ENCODE peak calls at places on chromosome 5, in five cellular contexts. Q is stomach, Y is prostate gland, V is vagina, X is upper lobe of left lung. L is an unnamed sample.

GRCh38 chr5:125232779-125233230 is 486.4 kb upstream of the ZNF608 start:
- DNase-seq in Y (no peak), X (no peak), Q (no peak), V (no peak), L (no peak)

GRCh38 chr5:73748510-73749410 is 122.8 kb downstream of the ARHGEF28 start:
- DNase-seq in V (no peak), X (no peak), Q (no peak), Y (no peak), L (no peak)

GRCh38 chr5:147310059-147310704 is 75.4 kb downstream of the STK32A start:
- DNase-seq in Y (peak), Q (peak), X (peak), V (no peak), L (peak)

GRCh38 chr5:75640395-75640794 is 29.1 kb downstream of the ANKDD1B start:
- DNase-seq in X (no peak), V (no peak), Q (no peak), Y (no peak), L (no peak)

GRCh38 chr5:125835293-125836172 is 587.7 kb upstream of the GRAMD2B start:
- DNase-seq in Y (no peak), X (no peak), V (no peak), Q (peak), L (no peak)

GRCh38 chr5:10513501-10514442 is 50.1 kb upstream of the ANKRD33B start:
- DNase-seq in V (no peak), Y (no peak), Q (no peak), X (no peak), L (no peak)

GRCh38 chr5:125044491-125045282 is 298.2 kb upstream of the ZNF608 start:
- DNase-seq in V (no peak), Q (no peak), X (no peak), Y (no peak), L (no peak)

GRCh38 chr5:68071731-68072130 is 143.8 kb upstream of the PIK3R1 start:
- DNase-seq in X (no peak), Q (no peak), Y (no peak), V (no peak), L (no peak)

GRCh38 chr5:74328221-74328630 is 312.3 kb downstream of the ENC1 start:
- DNase-seq in Q (no peak), Y (peak), X (no peak), V (no peak), L (no peak)

GRCh38 chr5:140295414-140295813 is 7.5 kb downstream of the PFDN1 start:
- DNase-seq in Q (peak), V (no peak), X (no peak), Y (peak), L (peak)

GRCh38 chr5:31911291-31912265 is 262.5 kb downstream of the GOLPH3 start:
- DNase-seq in V (no peak), X (no peak), Y (no peak), Q (no peak), L (no peak)

GRCh38 chr5:163079618-163080017 is 357.8 kb upstream of the CCNG1 start:
- DNase-seq in X (no peak), Q (no peak), V (no peak), Y (no peak), L (peak)

GRCh38 chr5:1246711-1247431 is 21.7 kb downstream of the SLC6A18 start:
- DNase-seq in V (no peak), Y (no peak), X (peak), Q (peak), L (no peak)

GRCh38 chr5:13957032-13957645 is 12.7 kb upstream of the DNAH5 start:
- DNase-seq in V (no peak), X (no peak), Q (no peak), Y (peak), L (peak)

DNA sequence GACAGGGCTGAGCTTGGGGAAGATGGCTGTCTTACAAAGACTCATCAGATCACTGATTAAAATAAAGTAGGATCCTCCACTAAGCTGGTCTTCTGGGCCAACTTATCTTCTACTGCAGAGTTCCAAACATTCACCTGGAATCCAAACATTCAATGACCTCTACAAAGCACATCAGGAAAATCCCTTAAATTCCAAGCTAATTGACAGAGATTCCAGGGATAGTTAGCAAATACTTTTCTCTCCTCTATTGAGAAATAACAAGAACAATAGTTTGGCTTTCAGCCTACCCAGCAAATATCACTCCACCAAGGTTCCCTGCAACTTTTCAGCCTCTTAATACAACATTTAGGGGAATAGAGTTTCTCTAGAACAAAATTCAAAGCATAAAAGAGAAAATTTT is 140.6 kb upstream of the LIFR start:
- DNase-seq in Q (no peak), X (no peak), V (no peak), Y (no peak), L (no peak)
- H3K4me3 ChIP-seq in Q (no peak), X (no peak), V (no peak), Y (no peak), L (no peak)

DNA sequence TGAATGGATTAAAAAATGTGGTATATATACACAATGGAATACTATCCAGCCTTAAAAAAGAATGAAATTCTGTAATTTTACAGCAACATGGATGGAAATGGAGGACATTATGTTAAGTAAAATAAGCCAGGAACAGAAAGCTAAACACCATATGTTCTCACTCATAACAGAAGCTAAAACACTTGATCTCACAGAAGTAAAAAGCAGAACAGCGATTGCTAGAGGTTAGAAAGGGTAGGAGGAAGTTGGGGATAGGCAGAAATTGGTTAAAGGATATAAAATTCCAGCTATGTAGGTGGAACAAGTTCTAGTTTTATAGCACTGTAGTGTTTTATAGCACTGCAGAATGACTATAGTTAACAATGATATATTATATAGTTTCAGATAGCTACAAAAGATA is 15.8 kb downstream of the MARCHF3 start:
- DNase-seq in X (no peak), Q (no peak), Y (no peak), V (no peak), L (no peak)
- TF ChIP-seq POLR2AphosphoS5 in X (no peak), Q (no peak), Y (no peak), V (no peak), L (no peak)

DNA sequence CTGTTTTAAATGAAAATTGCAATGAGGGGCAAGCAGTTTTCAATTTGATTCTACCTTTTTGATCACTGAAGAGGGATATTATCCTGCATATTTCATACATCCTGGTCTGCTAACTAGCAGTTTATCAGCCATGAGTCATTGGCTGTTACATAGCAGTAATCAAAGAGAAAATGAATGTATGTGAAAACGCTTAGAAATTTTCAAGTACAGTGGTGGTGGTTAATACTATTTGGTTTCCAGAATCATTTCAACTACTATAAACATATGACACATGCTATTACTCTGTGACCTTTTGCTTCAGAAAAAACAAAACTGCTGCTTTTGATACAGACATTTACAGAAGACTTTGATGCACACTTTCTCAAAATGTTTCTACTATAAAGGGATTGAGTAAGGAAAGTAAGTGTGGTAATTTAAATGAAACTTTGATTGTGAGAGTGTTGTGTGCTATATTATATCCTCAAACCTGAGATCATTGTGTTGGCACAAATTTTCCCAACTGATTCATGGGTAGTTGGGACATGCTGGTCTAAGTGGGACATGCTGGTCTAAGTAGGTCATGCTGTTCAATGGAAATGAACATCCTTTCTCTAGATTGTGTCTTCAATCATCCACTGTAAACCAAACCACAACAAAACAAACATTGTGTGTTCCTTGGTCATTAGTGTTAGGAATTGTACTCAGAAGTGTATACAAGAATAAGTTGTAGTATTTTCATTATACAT is 5.1 kb downstream of the RNF14 start:
- DNase-seq in Q (no peak), V (no peak), X (no peak), Y (no peak), L (no peak)
- H3K4me3 ChIP-seq in Q (no peak), V (no peak), X (no peak), Y (no peak), L (no peak)

DNA sequence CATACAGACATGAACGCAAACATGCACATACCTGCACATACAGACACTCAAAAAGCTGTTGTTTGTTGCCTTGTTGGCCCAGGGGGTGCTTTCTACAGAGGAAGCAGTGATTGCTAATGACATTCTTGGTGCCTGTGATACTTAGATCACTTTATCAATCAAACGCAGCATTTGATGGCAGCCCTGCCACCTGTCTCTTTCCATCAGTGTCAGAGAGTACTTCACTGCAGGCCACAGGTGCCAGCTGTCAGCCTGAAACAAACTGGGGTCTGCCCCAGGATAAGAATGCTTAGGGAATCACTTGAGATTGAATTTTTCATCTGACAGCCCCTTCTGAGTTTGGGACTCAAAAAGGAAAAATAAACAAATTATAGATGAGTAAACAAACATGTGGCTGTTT is 388.9 kb upstream of the SGCD start:
- DNase-seq in Y (no peak), X (no peak), Q (no peak), V (no peak), L (no peak)
- TF ChIP-seq POLR2AphosphoS5 in Y (no peak), X (no peak), Q (no peak), V (no peak), L (no peak)

GRCh38 chr5:177475563-177476427 is 2.4 kb upstream of the DBN1 start:
- DNase-seq in Y (no peak), Q (no peak), X (no peak), V (no peak), L (no peak)

GRCh38 chr5:177472460-177473441 is 683 bp downstream of the DBN1 start:
- DNase-seq in V (no peak), Y (no peak), X (peak), Q (peak), L (no peak)

GRCh38 chr5:177473461-177473991 is at the start of gene DBN1:
- DNase-seq in V (no peak), Y (no peak), X (peak), Q (peak), L (no peak)

GRCh38 chr5:177474845-177475562 is 1.6 kb upstream of the DBN1 start:
- DNase-seq in Y (no peak), X (no peak), Q (no peak), V (no peak), L (no peak)

GRCh38 chr5:177474094-177474493 is 660 bp upstream of the DBN1 start:
- DNase-seq in Y (no peak), X (no peak), Q (no peak), V (no peak), L (no peak)
- H3K4me3 ChIP-seq in Y (no peak), X (no peak), Q (no peak), V (no peak), L (no peak)

DNA sequence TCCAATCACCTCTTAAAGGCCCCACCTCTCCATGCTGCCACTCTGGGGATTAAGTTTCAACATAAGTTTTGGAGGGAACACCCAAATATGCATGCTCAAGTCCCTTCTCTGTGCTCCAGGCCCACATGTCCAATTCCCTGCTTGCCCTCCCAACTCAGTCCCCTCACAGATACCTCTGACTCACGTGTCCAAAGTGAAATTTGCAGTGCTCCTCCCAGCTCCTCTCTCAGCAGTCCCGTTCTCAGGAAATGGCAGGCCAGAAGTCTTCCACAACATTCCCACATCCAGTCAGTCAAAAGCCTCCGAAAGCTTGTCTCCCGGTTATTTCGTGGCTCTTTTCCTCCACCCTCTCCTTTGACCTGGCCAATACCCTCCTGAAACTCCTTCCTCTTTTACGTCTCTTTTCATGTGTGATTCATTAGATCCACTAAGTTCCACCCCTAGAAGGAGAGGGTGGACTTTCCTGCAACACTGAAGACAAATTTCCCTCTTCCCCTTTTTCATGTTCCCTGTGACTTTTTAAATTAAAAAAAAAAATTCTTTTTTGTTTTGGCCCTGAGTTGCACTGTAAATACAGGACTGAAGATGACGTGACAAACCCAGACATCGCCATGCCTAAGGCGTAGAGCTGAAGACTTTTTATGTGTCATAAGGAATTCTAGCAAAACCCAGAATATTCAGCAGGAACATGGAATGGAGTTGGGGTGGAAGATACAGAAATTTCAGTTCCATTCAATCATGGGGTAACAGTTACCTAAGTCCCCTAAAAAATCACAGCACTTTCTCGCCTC is 12.8 kb upstream of the MGAT1 start:
- DNase-seq in X (no peak), Y (no peak), V (peak), Q (no peak), L (no peak)
- TF ChIP-seq POLR2AphosphoS5 in X (peak), Y (no peak), V (no peak), Q (no peak), L (no peak)

DNA sequence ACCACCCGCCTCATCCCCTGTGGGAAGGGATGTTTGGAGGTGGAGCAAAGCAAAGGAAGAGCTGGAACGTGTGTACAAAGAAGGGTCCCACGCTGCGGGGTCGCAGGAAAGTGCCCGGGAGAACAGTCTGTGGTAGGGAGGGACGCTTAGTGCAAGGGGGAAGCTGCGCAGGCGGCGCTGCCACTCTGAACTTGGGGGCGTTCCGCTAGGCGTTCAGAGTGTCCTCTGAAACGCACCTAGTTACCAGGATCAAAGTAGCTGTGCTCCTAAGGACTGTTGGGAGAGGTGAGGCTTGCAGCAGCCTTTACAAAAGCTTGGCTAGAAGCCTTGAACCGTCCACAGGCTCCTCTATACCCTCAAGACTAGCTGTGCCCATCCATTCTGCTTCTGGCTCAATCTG is 29.3 kb upstream of the PDE8B start:
- DNase-seq in Q (no peak), V (no peak), X (peak), Y (no peak), L (no peak)
- H3K4me3 ChIP-seq in Q (peak), V (peak), X (peak), Y (peak), L (no peak)

L was measured in HL-60.